ENCODE peak calls at places on chromosomes 6 and 20, in four cellular contexts. L, I, K and F are unnamed samples.

GRCh38 chr6:72977114-72977513 is 248.2 kb downstream of the KHDC1L start:
- DNase-seq in I (no peak), L (no peak), K (no peak), F (no peak)

GRCh38 chr6:122207794-122208193 is 191.7 kb upstream of the HSF2 start:
- DNase-seq in I (no peak), L (no peak), K (no peak), F (no peak)

GRCh38 chr6:153832543-153832942 is 206.5 kb upstream of the OPRM1 start:
- DNase-seq in L (no peak), I (no peak), K (no peak), F (no peak)

GRCh38 chr20:33859157-33859695 is 48.1 kb downstream of the CHMP4B start:
- DNase-seq in K (no peak), L (no peak), I (no peak), F (no peak)

GRCh38 chr6:154981071-154981373 is 14.1 kb upstream of the TIAM2 start:
- DNase-seq in I (no peak), K (no peak), L (no peak), F (no peak)

GRCh38 chr20:39876974-39877615 is 811.9 kb downstream of the MAFB start:
- DNase-seq in K (no peak), L (no peak), I (no peak), F (no peak)

GRCh38 chr20:43238833-43239232 is 49.1 kb upstream of the PTPRT start:
- DNase-seq in I (peak; percentile 45), K (peak; percentile 69), L (no peak), F (no peak)

GRCh38 chr6:35294308-35294945 is 3.2 kb upstream of the DEF6 start:
- DNase-seq in L (peak; percentile 38), I (peak; percentile 73), K (peak; percentile 72), F (peak; percentile 21)

GRCh38 chr6:75624988-75625387 is 23.3 kb downstream of the SENP6 start:
- DNase-seq in K (no peak), I (no peak), L (no peak), F (no peak)

GRCh38 chr6:113856011-113856551 is 1.1 kb upstream of the MARCKS start:
- DNase-seq in I (peak; percentile 28), K (peak; percentile 63), L (peak; percentile 66), F (peak; percentile 39)

GRCh38 chr20:53708129-53708968 is 114.7 kb upstream of the ZNF217 start:
- DNase-seq in I (no peak), K (no peak), L (peak; percentile 85), F (no peak)

GRCh38 chr20:18995455-18995854 is 181.9 kb downstream of the SCP2D1 start:
- DNase-seq in I (no peak), L (no peak), K (no peak), F (no peak)

GRCh38 chr20:21101453-21102251 is 4.5 kb downstream of the LINC00237 start:
- DNase-seq in I (peak; percentile 75), K (peak; percentile 91), L (no peak), F (no peak)

GRCh38 chr20:50582092-50582491 is 71.9 kb downstream of the PTPN1 start:
- DNase-seq in L (no peak), K (no peak), I (no peak), F (no peak)
- H2AK5ac ChIP-seq in L (no peak overlapping the region), K (no peak overlapping the region), I (no peak overlapping the region), F (no peak overlapping the region)

DNA sequence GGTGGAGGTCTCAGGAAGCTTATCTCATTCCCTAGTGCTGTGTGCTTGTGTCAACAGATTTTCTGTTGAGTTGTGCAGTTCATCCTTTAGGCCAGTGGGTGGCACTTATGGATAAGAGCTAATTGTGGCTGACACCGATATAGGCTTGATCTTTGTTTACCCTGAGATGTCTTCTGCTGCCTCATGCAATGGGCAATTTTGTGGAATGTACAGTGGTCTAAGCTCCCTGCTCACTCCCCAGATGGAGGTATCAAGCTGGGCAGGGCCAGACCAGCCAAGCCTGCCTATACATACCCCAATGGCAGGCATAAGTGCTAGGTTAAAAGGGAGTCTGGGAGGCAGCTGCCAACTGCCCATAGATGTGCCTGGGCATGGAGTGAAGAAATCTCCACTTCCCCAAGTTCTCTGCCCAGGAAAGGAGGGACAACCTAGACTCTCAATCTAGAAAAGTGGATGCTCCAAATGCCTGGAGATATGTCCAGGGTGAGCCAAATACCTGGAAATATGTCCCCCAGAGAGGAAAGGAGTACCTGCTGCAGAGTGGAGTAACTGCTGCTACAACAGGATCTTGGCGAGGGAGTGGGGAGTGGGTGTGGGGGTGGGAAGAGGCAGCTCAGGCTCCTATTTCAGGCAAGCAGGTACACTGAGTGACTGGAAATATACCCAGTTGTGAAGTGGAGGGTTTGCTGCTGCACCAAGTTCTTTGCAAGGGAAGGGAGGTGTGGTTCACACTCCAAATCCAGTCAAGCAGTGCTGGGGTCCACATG is 53.2 kb upstream of the ARG1 start:
- DNase-seq in L (peak; percentile 45), I (peak; percentile 72), K (peak; percentile 87), F (no peak)
- H3K23ac ChIP-seq in L (no peak overlapping the region), I (no peak overlapping the region), K (no peak overlapping the region), F (no peak overlapping the region)

GRCh38 chr6:161482517-161482903 is 208.6 kb upstream of the AGPAT4 start:
- DNase-seq in I (no peak), L (no peak), K (no peak), F (peak; percentile 23)

GRCh38 chr6:161480416-161481165 is 206.7 kb upstream of the AGPAT4 start:
- DNase-seq in I (no peak), L (no peak), K (no peak), F (no peak)

GRCh38 chr6:161477901-161478425 is 204.1 kb upstream of the AGPAT4 start:
- DNase-seq in I (no peak), L (no peak), K (no peak), F (no peak)

GRCh38 chr6:161486326-161486725 is 212.5 kb upstream of the AGPAT4 start:
- DNase-seq in L (peak; percentile 30), K (peak; percentile 76), I (no peak), F (no peak)

DNA sequence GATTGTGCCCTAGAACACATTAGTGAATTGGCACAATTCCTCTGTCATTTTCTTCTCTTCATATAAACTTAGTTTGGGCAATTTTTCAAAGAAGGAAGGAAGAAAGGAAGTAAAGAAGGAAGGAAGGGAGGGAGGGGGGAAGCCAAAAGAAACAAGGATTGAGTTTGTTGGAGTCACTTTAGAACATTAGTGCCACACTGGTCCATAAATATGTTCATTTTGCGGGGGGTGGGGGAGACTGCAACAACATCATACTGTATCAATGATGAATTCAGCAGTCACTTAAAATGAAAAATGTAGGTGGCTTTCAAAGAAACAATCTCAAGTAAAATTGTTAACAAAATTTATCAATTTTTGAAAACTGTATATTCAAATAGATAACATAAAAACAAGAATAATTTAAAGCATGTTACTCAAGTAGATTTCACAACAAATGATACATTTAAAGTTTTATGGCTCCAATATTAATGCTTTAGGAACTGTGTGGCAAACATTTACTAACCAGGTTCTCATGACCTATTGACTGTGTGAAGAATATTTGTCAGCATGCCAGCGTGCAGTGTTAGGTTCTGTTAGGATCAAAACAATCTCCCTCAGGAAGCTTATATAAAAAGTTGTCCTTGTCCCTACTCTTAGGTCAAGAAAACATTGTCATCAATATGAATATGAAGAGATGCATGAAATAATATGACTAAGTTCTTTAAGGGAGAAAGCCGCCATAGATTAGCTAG is 208.1 kb upstream of the AGPAT4 start:
- DNase-seq in L (no peak), K (no peak), I (no peak), F (no peak)
- H2AK5ac ChIP-seq in L (no peak overlapping the region), K (no peak overlapping the region), I (no peak overlapping the region), F (no peak overlapping the region)

DNA sequence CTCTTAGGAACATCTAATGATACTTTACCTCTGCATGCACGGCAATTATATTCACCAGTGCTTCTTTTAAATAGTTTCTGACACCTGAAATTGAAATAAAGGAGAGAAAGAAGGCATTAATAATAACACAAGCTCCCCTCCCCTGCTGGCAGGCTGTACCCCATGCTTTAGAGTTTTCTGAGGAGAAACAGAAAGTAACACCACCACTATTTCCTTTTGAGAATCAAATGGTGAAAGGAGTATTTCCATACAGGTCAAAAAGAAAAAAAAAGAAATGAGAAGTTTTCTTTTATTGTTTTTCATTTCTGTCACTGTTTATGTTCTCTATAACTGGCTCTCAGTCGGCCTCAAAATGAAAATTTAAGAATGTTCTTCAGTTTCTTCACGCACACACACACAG is 108.1 kb downstream of the IRF4 start:
- DNase-seq in L (no peak), I (no peak), K (no peak), F (no peak)
- H3K23ac ChIP-seq in L (no peak overlapping the region), I (no peak overlapping the region), K (no peak overlapping the region), F (no peak overlapping the region)

GRCh38 chr6:167487706-167488664 is 163.1 kb downstream of the TTLL2 start:
- DNase-seq in K (no peak), I (no peak), L (no peak), F (no peak)
- H2AK5ac ChIP-seq in K (no peak overlapping the region), I (no peak overlapping the region), L (no peak overlapping the region), F (no peak overlapping the region)

GRCh38 chr6:170206317-170206621 is 84.6 kb downstream of the DLL1 start:
- DNase-seq in K (no peak), L (no peak), I (no peak), F (no peak)
- H3K23ac ChIP-seq in K (no peak overlapping the region), L (no peak overlapping the region), I (no peak overlapping the region), F (peak overlapping the region; percentile 16)

GRCh38 chr20:51886891-51887608 is 84.7 kb upstream of the SALL4 start:
- DNase-seq in K (peak; percentile 72), I (no peak), L (no peak), F (no peak)
- H2AK5ac ChIP-seq in K (no peak overlapping the region), I (no peak overlapping the region), L (no peak overlapping the region), F (no peak overlapping the region)

DNA sequence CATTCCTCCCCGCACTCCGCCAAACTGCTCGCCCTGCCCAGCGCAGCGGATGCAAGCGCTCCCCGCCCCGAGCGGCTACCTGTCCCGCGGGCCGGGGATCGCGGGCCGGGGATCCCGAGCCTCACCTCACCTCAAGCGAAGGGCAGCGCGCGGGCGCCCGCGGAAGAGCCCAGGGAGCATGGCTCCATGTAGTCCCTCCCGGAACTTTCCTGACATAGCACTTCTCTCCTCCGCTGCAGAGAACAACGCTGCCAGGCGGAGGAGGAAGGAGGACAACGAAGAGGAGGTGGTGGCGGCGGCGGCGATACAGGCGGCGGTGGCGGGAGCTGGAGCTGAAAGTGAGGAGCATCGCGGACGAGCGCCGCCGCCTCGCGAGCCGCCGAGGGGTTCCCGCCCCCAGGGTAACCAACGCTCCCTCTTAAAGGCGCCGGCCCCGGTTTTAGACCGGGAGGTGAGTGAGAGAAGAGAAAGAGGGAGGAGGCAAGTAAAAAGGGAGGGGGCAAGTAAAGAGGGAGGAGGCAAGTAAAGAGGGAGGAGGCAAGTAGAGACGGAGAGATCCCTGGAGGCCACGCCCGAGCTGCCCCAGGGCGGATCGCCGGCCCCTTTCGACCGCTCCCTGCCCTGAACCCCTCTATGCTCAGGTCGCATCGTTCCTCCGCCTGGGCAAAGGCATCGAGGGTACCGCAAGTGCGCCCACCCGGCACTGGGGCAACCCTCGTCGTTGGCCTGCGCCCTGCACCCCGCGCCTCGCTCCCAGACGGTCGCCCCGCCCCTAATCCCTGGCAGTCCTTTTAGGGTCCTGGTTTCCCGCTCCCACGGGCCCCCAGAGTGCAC is at the start of gene GPR63:
- DNase-seq in I (peak; percentile 89), K (peak; percentile 96), L (peak; percentile 52), F (peak; percentile 75)
- H3K23ac ChIP-seq in I (no peak within 1 kb of the TSS), K (peak within 1 kb of the TSS; percentile 85), L (peak within 1 kb of the TSS; percentile 93), F (peak within 1 kb of the TSS; percentile 86)

GRCh38 chr20:61391812-61392520 is 139.9 kb downstream of the CDH4 start:
- DNase-seq in I (no peak), K (peak; percentile 70), L (peak; percentile 11), F (no peak)
- H2AK5ac ChIP-seq in I (no peak overlapping the region), K (no peak overlapping the region), L (no peak overlapping the region), F (peak overlapping the region; percentile 98)